ENCODE peak calls at places on chromosomes 6 and 20, in six cellular contexts. One of them, this sample, is unnamed.
A peak's percentile ranks its signal among the peaks of the same experiment; 100 is the strongest.

GRCh38 chr6:32198345-32198696 is 5.9 kb upstream of the GPSM3 start:
- DNase-seq in tibial nerve: no peak
- DNase-seq in Peyer's patch: no peak
- DNase-seq in IMR-90: no peak
- DNase-seq in breast epithelium: no peak
- DNase-seq in CD4-positive, CD25-positive, alpha-beta regulatory T cell: no peak
- DNase-seq in this sample: no peak

GRCh38 chr6:2866183-2866846 is 24.7 kb upstream of the SERPINB1 start:
- DNase-seq in Peyer's patch: no peak
- DNase-seq in IMR-90: no peak
- DNase-seq in CD4-positive, CD25-positive, alpha-beta regulatory T cell: no peak
- DNase-seq in tibial nerve: no peak
- DNase-seq in breast epithelium: no peak
- DNase-seq in this sample: no peak

GRCh38 chr20:4795394-4795793 is 73.7 kb downstream of the PRND start:
- DNase-seq in Peyer's patch: no peak
- DNase-seq in CD4-positive, CD25-positive, alpha-beta regulatory T cell: no peak
- DNase-seq in tibial nerve: peak; percentile 64
- DNase-seq in breast epithelium: no peak
- DNase-seq in IMR-90: peak; percentile 80
- DNase-seq in this sample: no peak

GRCh38 chr6:126335210-126335609 is 4.7 kb upstream of the CENPW start:
- DNase-seq in IMR-90: no peak
- DNase-seq in tibial nerve: no peak
- DNase-seq in breast epithelium: no peak
- DNase-seq in CD4-positive, CD25-positive, alpha-beta regulatory T cell: no peak
- DNase-seq in Peyer's patch: no peak
- DNase-seq in this sample: no peak

GRCh38 chr20:58433759-58434158 is 44.7 kb downstream of the VAPB start:
- DNase-seq in breast epithelium: no peak
- DNase-seq in CD4-positive, CD25-positive, alpha-beta regulatory T cell: no peak
- DNase-seq in IMR-90: peak; percentile 89
- DNase-seq in tibial nerve: no peak
- DNase-seq in Peyer's patch: no peak
- DNase-seq in this sample: no peak

GRCh38 chr6:25232478-25232877 is 46.7 kb upstream of the CARMIL1 start:
- DNase-seq in tibial nerve: no peak
- DNase-seq in breast epithelium: no peak
- DNase-seq in IMR-90: no peak
- DNase-seq in CD4-positive, CD25-positive, alpha-beta regulatory T cell: no peak
- DNase-seq in Peyer's patch: no peak
- DNase-seq in this sample: no peak

GRCh38 chr6:136446579-136447182 is 103.5 kb downstream of the MAP7 start:
- DNase-seq in IMR-90: peak; percentile 80
- DNase-seq in Peyer's patch: no peak
- DNase-seq in tibial nerve: no peak
- DNase-seq in breast epithelium: no peak
- DNase-seq in CD4-positive, CD25-positive, alpha-beta regulatory T cell: no peak
- DNase-seq in this sample: no peak

GRCh38 chr20:25053207-25054132 is 4.5 kb downstream of the ACSS1 start:
- DNase-seq in tibial nerve: peak; percentile 69
- DNase-seq in Peyer's patch: peak; percentile 19
- DNase-seq in CD4-positive, CD25-positive, alpha-beta regulatory T cell: no peak
- DNase-seq in IMR-90: peak; percentile 41
- DNase-seq in breast epithelium: no peak
- DNase-seq in this sample: no peak

GRCh38 chr20:34983995-34984735 is 28.5 kb downstream of the MYH7B start:
- DNase-seq in Peyer's patch: no peak
- DNase-seq in CD4-positive, CD25-positive, alpha-beta regulatory T cell: no peak
- DNase-seq in breast epithelium: no peak
- DNase-seq in IMR-90: no peak
- DNase-seq in tibial nerve: no peak
- DNase-seq in this sample: no peak

GRCh38 chr6:139149383-139149782 is 14.5 kb downstream of the HECA start:
- DNase-seq in Peyer's patch: no peak
- DNase-seq in breast epithelium: no peak
- DNase-seq in tibial nerve: no peak
- DNase-seq in IMR-90: peak; percentile 35
- DNase-seq in CD4-positive, CD25-positive, alpha-beta regulatory T cell: no peak
- DNase-seq in this sample: no peak

GRCh38 chr6:5379647-5380242 is 118.4 kb downstream of the FARS2 start:
- DNase-seq in IMR-90: peak; percentile 44
- DNase-seq in breast epithelium: no peak
- DNase-seq in Peyer's patch: no peak
- DNase-seq in CD4-positive, CD25-positive, alpha-beta regulatory T cell: no peak
- DNase-seq in tibial nerve: no peak
- DNase-seq in this sample: no peak

GRCh38 chr20:37438464-37439222 is 82.4 kb upstream of the NNAT start:
- DNase-seq in Peyer's patch: no peak
- DNase-seq in tibial nerve: no peak
- DNase-seq in breast epithelium: no peak
- DNase-seq in IMR-90: no peak
- DNase-seq in CD4-positive, CD25-positive, alpha-beta regulatory T cell: no peak
- DNase-seq in this sample: no peak

GRCh38 chr6:129659590-129660345 is 50.2 kb downstream of the ARHGAP18 start:
- DNase-seq in CD4-positive, CD25-positive, alpha-beta regulatory T cell: no peak
- DNase-seq in tibial nerve: no peak
- DNase-seq in breast epithelium: no peak
- DNase-seq in Peyer's patch: no peak
- DNase-seq in IMR-90: peak; percentile 39
- DNase-seq in this sample: no peak
- H3K4me3 ChIP-seq in CD4-positive, CD25-positive, alpha-beta regulatory T cell: no peak overlapping the region
- H3K4me3 ChIP-seq in tibial nerve: no peak overlapping the region
- H3K4me3 ChIP-seq in breast epithelium: peak overlapping the region; percentile 29
- H3K4me3 ChIP-seq in Peyer's patch: no peak overlapping the region
- H3K4me3 ChIP-seq in IMR-90: no peak overlapping the region
- H3K4me3 ChIP-seq in this sample: no peak overlapping the region

GRCh38 chr6:168038576-168039140 is 40.4 kb downstream of the FRMD1 start:
- DNase-seq in Peyer's patch: no peak
- DNase-seq in CD4-positive, CD25-positive, alpha-beta regulatory T cell: no peak
- DNase-seq in tibial nerve: no peak
- DNase-seq in breast epithelium: no peak
- DNase-seq in IMR-90: no peak
- DNase-seq in this sample: no peak

GRCh38 chr6:168040856-168041496 is 38.0 kb downstream of the FRMD1 start:
- DNase-seq in CD4-positive, CD25-positive, alpha-beta regulatory T cell: no peak
- DNase-seq in tibial nerve: no peak
- DNase-seq in IMR-90: no peak
- DNase-seq in Peyer's patch: no peak
- DNase-seq in breast epithelium: peak; percentile 40
- DNase-seq in this sample: no peak

GRCh38 chr6:168037856-168038255 is 40.4 kb downstream of the KIF25 start:
- DNase-seq in breast epithelium: no peak
- DNase-seq in Peyer's patch: no peak
- DNase-seq in tibial nerve: no peak
- DNase-seq in IMR-90: no peak
- DNase-seq in CD4-positive, CD25-positive, alpha-beta regulatory T cell: no peak
- DNase-seq in this sample: no peak

GRCh38 chr6:168039849-168040248 is 39.2 kb downstream of the FRMD1 start:
- DNase-seq in Peyer's patch: no peak
- DNase-seq in CD4-positive, CD25-positive, alpha-beta regulatory T cell: no peak
- DNase-seq in IMR-90: no peak
- DNase-seq in breast epithelium: no peak
- DNase-seq in tibial nerve: no peak
- DNase-seq in this sample: no peak

DNA sequence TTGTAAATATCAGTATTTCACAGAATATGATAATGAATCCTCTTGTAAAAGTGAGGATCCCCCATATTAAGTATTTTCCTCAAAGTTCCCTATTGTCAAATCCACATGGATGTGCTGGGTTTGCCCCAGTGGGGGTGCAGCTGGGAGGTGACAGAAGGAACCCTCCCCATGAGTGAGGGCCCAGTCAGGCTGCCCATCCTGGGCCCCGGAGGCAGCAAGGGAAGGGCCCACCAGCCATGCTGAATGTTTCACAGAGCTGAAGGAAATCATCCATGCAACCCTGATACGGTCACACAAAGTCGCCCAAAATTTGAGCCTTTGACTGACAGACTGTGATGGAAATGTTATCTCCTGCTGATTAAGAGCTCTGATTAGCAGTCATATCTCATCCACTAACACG is 39.7 kb downstream of the FRMD1 start:
- DNase-seq in Peyer's patch: no peak
- DNase-seq in IMR-90: no peak
- DNase-seq in breast epithelium: no peak
- DNase-seq in tibial nerve: no peak
- DNase-seq in CD4-positive, CD25-positive, alpha-beta regulatory T cell: no peak
- DNase-seq in this sample: no peak
- H3K9me3 ChIP-seq in Peyer's patch: peaks cover 23% of the 10 kb centered on the region
- H3K9me3 ChIP-seq in IMR-90: peaks cover 3% of the 10 kb centered on the region
- H3K9me3 ChIP-seq in breast epithelium: peaks cover 19% of the 10 kb centered on the region
- H3K9me3 ChIP-seq in tibial nerve: peaks cover 6% of the 10 kb centered on the region
- H3K9me3 ChIP-seq in CD4-positive, CD25-positive, alpha-beta regulatory T cell: peaks cover 6% of the 10 kb centered on the region
- H3K9me3 ChIP-seq in this sample: no peaks in the 10 kb centered on the region

GRCh38 chr20:19947611-19948264 is 69.4 kb upstream of the NAA20 start:
- DNase-seq in tibial nerve: no peak
- DNase-seq in IMR-90: peak; percentile 97
- DNase-seq in Peyer's patch: no peak
- DNase-seq in CD4-positive, CD25-positive, alpha-beta regulatory T cell: no peak
- DNase-seq in breast epithelium: no peak
- DNase-seq in this sample: no peak
- H3K27ac ChIP-seq in tibial nerve: no peak overlapping the region
- H3K27ac ChIP-seq in IMR-90: peak overlapping the region; percentile 64
- H3K27ac ChIP-seq in Peyer's patch: no peak overlapping the region
- H3K27ac ChIP-seq in CD4-positive, CD25-positive, alpha-beta regulatory T cell: no peak overlapping the region
- H3K27ac ChIP-seq in breast epithelium: peak overlapping the region; percentile 94
- H3K27ac ChIP-seq in this sample: no peak overlapping the region

GRCh38 chr6:121314407-121315112 is 19.7 kb downstream of the TBC1D32 start:
- DNase-seq in tibial nerve: no peak
- DNase-seq in Peyer's patch: no peak
- DNase-seq in breast epithelium: no peak
- DNase-seq in CD4-positive, CD25-positive, alpha-beta regulatory T cell: no peak
- DNase-seq in IMR-90: no peak
- DNase-seq in this sample: no peak

GRCh38 chr6:121319603-121320002 is 14.7 kb downstream of the TBC1D32 start:
- DNase-seq in tibial nerve: no peak
- DNase-seq in IMR-90: no peak
- DNase-seq in breast epithelium: no peak
- DNase-seq in CD4-positive, CD25-positive, alpha-beta regulatory T cell: no peak
- DNase-seq in Peyer's patch: no peak
- DNase-seq in this sample: no peak

GRCh38 chr6:121321282-121321681 is 13.0 kb downstream of the TBC1D32 start:
- DNase-seq in IMR-90: no peak
- DNase-seq in CD4-positive, CD25-positive, alpha-beta regulatory T cell: no peak
- DNase-seq in breast epithelium: no peak
- DNase-seq in tibial nerve: no peak
- DNase-seq in Peyer's patch: no peak
- DNase-seq in this sample: no peak

GRCh38 chr6:121319112-121319553 is 15.1 kb downstream of the TBC1D32 start:
- DNase-seq in breast epithelium: no peak
- DNase-seq in Peyer's patch: no peak
- DNase-seq in CD4-positive, CD25-positive, alpha-beta regulatory T cell: no peak
- DNase-seq in IMR-90: peak; percentile 20
- DNase-seq in tibial nerve: no peak
- DNase-seq in this sample: no peak
- H3K4me3 ChIP-seq in breast epithelium: peak overlapping the region; percentile 13
- H3K4me3 ChIP-seq in Peyer's patch: no peak overlapping the region
- H3K4me3 ChIP-seq in CD4-positive, CD25-positive, alpha-beta regulatory T cell: no peak overlapping the region
- H3K4me3 ChIP-seq in IMR-90: peak overlapping the region; percentile 0
- H3K4me3 ChIP-seq in tibial nerve: no peak overlapping the region
- H3K4me3 ChIP-seq in this sample: no peak overlapping the region